ENCODE peak calls at places on chromosomes 12 and 14, in eight cellular contexts. P, O, F, C, Q, E, X and A are unnamed samples. For H3K27me3, the result is how much of the 10 kb centered on the place peaks cover.

GRCh38 chr14:89258728-89259273 is 158.2 kb downstream of the FOXN3 start:
- ATAC-seq in E (no peak), P (no peak), Q (no peak), C (no peak), F (peak), X (no peak), O (no peak), A (no peak)

GRCh38 chr12:94954029-94954685 is 49.3 kb downstream of the NDUFA12 start:
- ATAC-seq in Q (peak), O (peak), X (no peak), E (peak), F (no peak), P (peak), C (peak), A (no peak)

GRCh38 chr12:9880532-9880931 is 757 bp upstream of the KLRF2 start:
- ATAC-seq in X (no peak), F (no peak), Q (no peak), E (no peak), C (no peak), O (no peak), P (no peak), A (no peak)

GRCh38 chr14:65318636-65319506 is 93.7 kb upstream of the FUT8 start:
- ATAC-seq in Q (no peak), E (no peak), O (no peak), X (peak), P (no peak), F (peak), C (no peak), A (no peak)

GRCh38 chr12:132537836-132538235 is 47.9 kb downstream of the FBRSL1 start:
- ATAC-seq in Q (no peak), C (no peak), F (no peak), O (no peak), E (no peak), P (no peak), X (no peak), A (no peak)

GRCh38 chr14:70670992-70671651 is 29.4 kb downstream of the TTC9 start:
- ATAC-seq in O (no peak), X (no peak), E (peak), Q (peak), P (no peak), C (no peak), F (no peak), A (no peak)

GRCh38 chr12:109721276-109721675 is 7.7 kb downstream of the FAM222A start:
- ATAC-seq in X (no peak), Q (no peak), P (no peak), F (no peak), C (no peak), E (no peak), O (no peak), A (no peak)

GRCh38 chr12:69642531-69642930 is 31.8 kb upstream of the LRRC10 start:
- ATAC-seq in Q (no peak), F (no peak), C (no peak), O (peak), X (no peak), E (no peak), P (peak), A (no peak)

GRCh38 chr12:63843613-63844390 is 698 bp upstream of the SRGAP1 start:
- ATAC-seq in P (peak), E (peak), X (peak), Q (peak), O (peak), C (peak), F (peak), A (peak)

GRCh38 chr12:124479680-124480468 is 87.5 kb downstream of the NCOR2 start:
- ATAC-seq in O (no peak), E (peak), P (peak), X (no peak), C (no peak), Q (no peak), F (peak), A (peak)

GRCh38 chr12:52232233-52232915 is 669 bp upstream of the KRT7 start:
- ATAC-seq in Q (peak), O (no peak), E (peak), P (no peak), X (no peak), C (no peak), F (no peak), A (no peak)
- H3K4me3 ChIP-seq in Q (peak), O (no peak), E (no peak), P (no peak), X (no peak), C (no peak), F (no peak), A (peak)

GRCh38 chr12:12891646-12892355 is 439 bp downstream of the GPRC5A start:
- ATAC-seq in F (no peak), Q (no peak), P (no peak), O (no peak), X (no peak), E (no peak), C (no peak), A (no peak)

GRCh38 chr12:12892670-12893290 is 1.4 kb downstream of the GPRC5A start:
- ATAC-seq in C (peak), E (peak), O (no peak), Q (peak), F (no peak), X (no peak), P (no peak), A (no peak)

GRCh38 chr12:12890815-12891645 is at the start of gene GPRC5A:
- ATAC-seq in F (peak), O (peak), Q (peak), C (peak), E (peak), P (peak), X (peak), A (peak)

GRCh38 chr12:12889701-12890100 is 1.7 kb upstream of the GPRC5A start:
- ATAC-seq in E (no peak), F (no peak), O (no peak), X (no peak), P (no peak), C (no peak), Q (no peak), A (no peak)

GRCh38 chr12:12890492-12890814 is 909 bp upstream of the GPRC5A start:
- ATAC-seq in O (no peak), X (no peak), E (peak), F (no peak), C (peak), Q (peak), P (peak), A (peak)
- H3K27me3 ChIP-seq in O (under half), X (under half), E (under half), F (under half), C (under half), Q (under half), P (under half), A (under half)

GRCh38 chr12:41521872-41522379 is 333.8 kb downstream of the PDZRN4 start:
- ATAC-seq in P (peak), O (peak), Q (no peak), X (peak), C (peak), F (peak), E (peak), A (peak)
- H3K4me3 ChIP-seq in P (peak), O (peak), Q (peak), X (peak), C (no peak), F (no peak), E (no peak), A (no peak)

GRCh38 chr12:3724096-3724805 is 28.7 kb downstream of the CRACR2A start:
- ATAC-seq in F (no peak), P (no peak), O (no peak), E (no peak), C (no peak), Q (no peak), X (no peak), A (no peak)
- H3K27me3 ChIP-seq in F (under half), P (under half), O (under half), E (under half), C (under half), Q (under half), X (under half), A (under half)

GRCh38 chr14:22978873-22979671 is 3.3 kb downstream of the AJUBA start:
- ATAC-seq in X (no peak), O (no peak), Q (no peak), P (no peak), C (no peak), E (no peak), F (no peak), A (no peak)
- H3K4me3 ChIP-seq in X (no peak), O (no peak), Q (peak), P (no peak), C (peak), E (no peak), F (no peak), A (no peak)

GRCh38 chr14:100782516-100783320 is 43.2 kb upstream of the MEG3 start:
- ATAC-seq in E (no peak), O (no peak), C (no peak), F (no peak), P (no peak), Q (no peak), X (no peak), A (no peak)
- H3K27me3 ChIP-seq in E (under half), O (under half), C (under half), F (under half), P (under half), Q (under half), X (under half), A (under half)

DNA sequence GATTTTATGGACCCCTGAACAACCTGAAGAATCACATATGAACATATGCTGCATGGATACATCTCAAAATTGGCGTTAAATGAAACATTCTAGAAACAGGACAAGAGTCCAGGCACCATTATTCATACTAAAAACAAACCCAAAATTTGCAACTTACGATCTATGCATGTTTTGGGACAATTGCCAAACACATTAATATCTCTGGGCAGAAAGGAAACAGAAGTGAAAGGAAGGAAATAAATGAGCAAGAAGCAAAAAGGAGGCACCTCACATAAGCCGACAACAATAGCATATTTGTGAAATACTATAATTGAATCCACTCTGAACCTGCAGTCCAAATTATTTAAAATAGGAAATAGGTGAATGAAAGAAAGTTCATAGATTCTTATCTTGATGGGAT is 1505.3 kb downstream of the AACS start:
- ATAC-seq in C (no peak), X (no peak), E (no peak), Q (no peak), F (no peak), P (no peak), O (no peak), A (no peak)
- H3K4me3 ChIP-seq in C (no peak), X (no peak), E (no peak), Q (no peak), F (no peak), P (no peak), O (no peak), A (no peak)

GRCh38 chr14:69574266-69574953 is at the start of gene CCDC177:
- ATAC-seq in X (peak), Q (peak), P (peak), E (peak), O (no peak), F (peak), C (peak), A (peak)
- H3K27me3 ChIP-seq in X (under half), Q (half or more), P (half or more), E (half or more), O (half or more), F (under half), C (under half), A (half or more)

GRCh38 chr12:62604373-62604772 is 137.7 kb downstream of the MON2 start:
- ATAC-seq in O (no peak), X (no peak), C (no peak), Q (no peak), F (no peak), E (no peak), P (no peak), A (no peak)
- H3K4me3 ChIP-seq in O (peak), X (peak), C (no peak), Q (peak), F (peak), E (peak), P (peak), A (peak)

GRCh38 chr12:45050751-45051489 is at the start of gene DBX2:
- ATAC-seq in P (no peak), C (no peak), O (no peak), Q (peak), X (no peak), E (peak), F (no peak), A (no peak)

GRCh38 chr12:45049912-45050318 is 984 bp downstream of the DBX2 start:
- ATAC-seq in C (no peak), E (no peak), F (no peak), X (no peak), Q (no peak), P (no peak), O (no peak), A (no peak)

GRCh38 chr12:45050331-45050750 is 558 bp downstream of the DBX2 start:
- ATAC-seq in F (no peak), E (no peak), P (no peak), C (no peak), O (no peak), Q (peak), X (no peak), A (no peak)

DNA sequence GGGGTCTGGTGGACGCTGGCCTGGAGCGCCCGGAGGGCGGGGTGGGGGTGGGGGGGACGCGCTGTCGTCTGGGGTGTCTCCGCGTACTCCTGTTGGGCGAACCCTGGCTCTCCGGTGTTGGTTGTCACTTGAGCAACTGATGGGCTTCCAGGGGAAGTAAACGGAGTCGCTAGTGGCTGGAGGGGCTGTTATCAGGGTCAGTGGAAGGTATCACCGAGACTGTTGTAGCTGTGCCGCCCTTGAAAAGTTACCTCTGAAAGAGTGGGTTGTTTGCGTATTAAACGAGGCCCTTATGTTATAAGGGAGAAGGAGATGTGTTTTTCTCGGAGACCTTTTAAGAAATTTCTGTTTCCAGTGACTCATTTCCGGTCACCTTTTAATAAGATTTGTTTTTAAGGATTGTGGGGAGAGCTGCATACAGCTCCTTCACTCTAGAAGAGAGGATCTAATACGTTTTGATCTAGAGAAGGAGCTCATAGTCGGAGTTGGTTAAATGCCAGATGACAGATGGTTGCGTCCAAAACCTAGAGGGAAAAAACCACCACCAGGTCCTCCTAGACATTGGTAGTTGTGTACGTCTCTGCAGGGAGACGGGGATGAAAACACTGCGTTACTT is 699 bp upstream of the DBX2 start:
- ATAC-seq in F (no peak), X (no peak), Q (peak), P (no peak), E (no peak), C (no peak), O (no peak), A (no peak)
- H3K27me3 ChIP-seq in F (under half), X (under half), Q (under half), P (under half), E (half or more), C (under half), O (under half), A (under half)